ENCODE peak calls at places on chromosome 13, in four cellular contexts. X is cardiac fibroblast; C is CD4-positive, alpha-beta memory T cell; E is left lung. W is an unnamed sample.
A peak's percentile ranks its signal among the peaks of the same experiment; 100 is the strongest.

GRCh38 chr13:114004416-114005205 is 30.7 kb upstream of the C13orf46 start:
- DNase-seq in E (peak; percentile 34), C (no peak), X (peak; percentile 88), W (no peak)

GRCh38 chr13:44698076-44698475 is 121.9 kb upstream of the TSC22D1 start:
- DNase-seq in X (no peak), E (no peak), C (no peak), W (no peak)

GRCh38 chr13:107284168-107284567 is 716.2 kb upstream of the ARGLU1 start:
- DNase-seq in C (no peak), E (no peak), X (peak; percentile 33), W (no peak)

GRCh38 chr13:111946214-111946613 is 120.7 kb upstream of the SOX1 start:
- DNase-seq in E (no peak), X (no peak), C (no peak), W (no peak)

GRCh38 chr13:25286308-25286968 is 850 bp downstream of the MTMR6 start:
- DNase-seq in C (peak; percentile 76), X (peak; percentile 52), E (peak; percentile 51), W (no peak)

GRCh38 chr13:59982631-59983382 is 180.9 kb downstream of the DIAPH3 start:
- DNase-seq in E (no peak), X (peak; percentile 27), C (no peak), W (no peak)

GRCh38 chr13:110499621-110500281 is 61.8 kb downstream of the RAB20 start:
- DNase-seq in C (no peak), X (no peak), E (no peak), W (no peak)

GRCh38 chr13:106176103-106176502 is 359.4 kb downstream of the EFNB2 start:
- DNase-seq in X (peak; percentile 12), C (no peak), E (no peak), W (peak; percentile 61)

GRCh38 chr13:103036268-103036667 is 29.9 kb downstream of the SLC10A2 start:
- DNase-seq in E (no peak), C (no peak), X (no peak), W (no peak)

GRCh38 chr13:93388701-93389100 is 162.1 kb downstream of the GPC6 start:
- DNase-seq in X (peak; percentile 43), C (no peak), E (no peak), W (peak; percentile 32)

GRCh38 chr13:28529836-28530235 is 34.9 kb upstream of the FLT1 start:
- DNase-seq in C (no peak), X (no peak), E (no peak), W (no peak)

GRCh38 chr13:19810151-19810550 is 27.4 kb upstream of the PSPC1 start:
- DNase-seq in C (no peak), E (no peak), X (no peak), W (no peak)
- H3K4me3 ChIP-seq in C (no peak overlapping the region), E (no peak overlapping the region), X (no peak overlapping the region), W (no peak overlapping the region)

DNA sequence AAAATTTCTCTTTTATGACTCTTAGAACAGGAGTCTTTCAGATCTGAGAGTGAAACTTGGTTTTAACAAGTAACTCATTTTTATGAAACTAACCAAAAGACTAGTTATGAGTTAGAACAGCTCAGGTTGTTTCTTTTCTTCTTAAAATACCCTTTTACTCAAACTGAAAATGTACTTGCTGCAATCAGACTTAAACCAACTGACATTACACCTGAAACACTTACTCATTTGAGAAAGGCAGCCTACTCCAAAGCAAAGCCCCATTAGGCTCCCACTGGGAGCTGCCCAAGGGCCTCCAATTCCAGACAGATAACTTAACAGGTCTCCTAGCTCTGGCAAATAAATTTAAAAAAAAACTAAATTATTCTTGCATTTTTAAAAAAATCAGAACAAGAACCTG is 3.6 kb downstream of the FOXO1 start:
- DNase-seq in E (no peak), X (no peak), C (no peak), W (no peak)
- H3K4me3 ChIP-seq in E (no peak overlapping the region), X (no peak overlapping the region), C (peak overlapping the region; percentile 18), W (no peak overlapping the region)

GRCh38 chr13:101412076-101412475 is 4.2 kb downstream of the NALCN start:
- DNase-seq in E (no peak), X (no peak), C (no peak), W (no peak)

GRCh38 chr13:101417501-101417900 is 1.2 kb upstream of the NALCN start:
- DNase-seq in E (no peak), C (no peak), X (no peak), W (no peak)

GRCh38 chr13:101416181-101417042 is at the start of gene NALCN:
- DNase-seq in C (no peak), E (no peak), X (no peak), W (no peak)

GRCh38 chr13:101417043-101417406 is 717 bp upstream of the NALCN start:
- DNase-seq in C (no peak), E (no peak), X (peak; percentile 45), W (no peak)

DNA sequence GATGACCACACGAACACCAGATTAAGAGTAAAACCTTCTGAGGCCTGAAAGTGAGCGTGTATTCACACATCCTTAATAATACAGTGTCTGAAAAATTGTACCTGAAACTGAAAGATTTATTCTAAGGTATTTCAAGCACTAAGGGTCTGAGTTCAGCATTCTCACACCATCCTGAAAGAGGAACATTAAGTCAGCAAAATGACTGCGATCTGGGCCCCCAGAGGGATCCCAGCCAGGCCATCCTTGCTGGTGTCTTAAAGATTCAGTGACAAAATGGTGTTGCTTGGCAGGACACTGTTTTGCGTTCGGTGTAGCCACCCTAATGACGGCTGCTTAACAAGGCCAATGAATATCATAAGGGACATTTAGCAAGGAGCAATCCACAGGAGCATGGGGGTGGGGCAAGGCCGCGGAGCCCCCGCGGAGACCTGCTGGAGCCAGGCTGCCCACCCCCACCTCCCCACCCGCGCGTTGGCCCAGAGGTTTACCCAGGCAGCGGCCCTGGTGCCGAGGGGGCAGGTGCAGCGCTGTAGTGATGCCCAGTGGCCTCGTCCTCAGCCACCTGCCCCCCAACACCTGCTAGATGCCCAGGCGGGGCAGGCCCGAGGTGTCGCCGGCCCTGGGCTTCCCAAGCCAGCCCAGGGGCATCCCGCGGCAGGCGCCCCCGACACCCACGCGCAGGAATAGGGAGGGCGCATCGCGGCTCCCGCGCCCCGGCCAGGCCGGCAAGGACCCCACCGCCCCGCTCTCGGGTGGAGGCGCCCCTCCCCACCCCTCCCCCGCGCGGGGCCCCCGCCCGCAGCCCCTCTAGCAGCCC is 742 bp downstream of the NALCN start:
- DNase-seq in E (no peak), C (no peak), X (no peak), W (no peak)
- H3K4me3 ChIP-seq in E (peak overlapping the region; percentile 33), C (no peak overlapping the region), X (no peak overlapping the region), W (peak overlapping the region; percentile 61)

DNA sequence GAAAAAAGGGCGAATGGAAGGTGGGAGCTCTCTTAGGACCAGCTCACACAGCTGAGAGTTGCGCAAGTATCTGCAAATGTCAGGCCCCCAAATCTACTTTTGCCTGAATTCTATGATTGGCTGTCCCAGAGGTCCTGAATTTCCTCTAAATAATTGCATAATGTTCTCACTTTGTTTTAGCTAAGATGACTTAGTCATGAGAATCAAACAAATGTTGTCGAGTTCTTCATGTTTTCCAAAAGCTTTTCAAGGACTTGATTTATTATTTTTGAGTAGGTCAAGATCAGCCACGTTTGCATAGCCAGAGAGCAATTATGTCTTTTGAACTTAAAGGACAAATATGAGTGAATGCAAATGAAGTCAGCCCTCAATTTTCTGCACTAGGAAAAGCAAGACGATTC is 246.6 kb upstream of the MAB21L1 start:
- DNase-seq in C (no peak), X (peak; percentile 62), E (no peak), W (peak; percentile 75)
- H3K4me3 ChIP-seq in C (no peak overlapping the region), X (no peak overlapping the region), E (no peak overlapping the region), W (no peak overlapping the region)